ENCODE peak calls at places on chromosomes 4 and X, in four cellular contexts. One of them, this sample, is unnamed.

GRCh38 chrX:12770440-12770839 is 20.8 kb upstream of the PRPS2 start:
- DNase-seq in HepG2: no peak
- DNase-seq in K562: no peak
- DNase-seq in GM12878: no peak
- DNase-seq in this sample: peak

GRCh38 chr4:173960398-173960797 is 323.1 kb downstream of the FBXO8 start:
- DNase-seq in GM12878: no peak
- DNase-seq in HepG2: no peak
- DNase-seq in K562: no peak
- DNase-seq in this sample: no peak

GRCh38 chr4:164856396-164856795 is 20.6 kb upstream of the APELA start:
- DNase-seq in GM12878: no peak
- DNase-seq in HepG2: no peak
- DNase-seq in K562: no peak
- DNase-seq in this sample: no peak

GRCh38 chrX:136215559-136215958 is 35.6 kb downstream of the MAP7D3 start:
- DNase-seq in K562: no peak
- DNase-seq in GM12878: no peak
- DNase-seq in HepG2: no peak
- DNase-seq in this sample: no peak

GRCh38 chr4:169342159-169342865 is 71.6 kb upstream of the SH3RF1 start:
- DNase-seq in HepG2: no peak
- DNase-seq in GM12878: no peak
- DNase-seq in K562: no peak
- DNase-seq in this sample: no peak

GRCh38 chrX:1592128-1592862 is 891 bp downstream of the AKAP17A start:
- DNase-seq in GM12878: no peak
- DNase-seq in K562: peak
- DNase-seq in HepG2: peak
- DNase-seq in this sample: no peak

GRCh38 chr4:133402616-133403015 is 253.5 kb downstream of the PCDH10 start:
- DNase-seq in K562: no peak
- DNase-seq in GM12878: no peak
- DNase-seq in HepG2: no peak
- DNase-seq in this sample: no peak

GRCh38 chrX:50165727-50166126 is 35.1 kb downstream of the AKAP4 start:
- DNase-seq in GM12878: no peak
- DNase-seq in HepG2: no peak
- DNase-seq in K562: no peak
- DNase-seq in this sample: no peak

GRCh38 chrX:1411331-1411730 is 19.4 kb upstream of the SLC25A6 start:
- DNase-seq in HepG2: no peak
- DNase-seq in K562: no peak
- DNase-seq in GM12878: no peak
- DNase-seq in this sample: no peak

GRCh38 chr4:101415962-101416361 is 68.6 kb upstream of the PPP3CA start:
- DNase-seq in HepG2: no peak
- DNase-seq in K562: no peak
- DNase-seq in GM12878: no peak
- DNase-seq in this sample: no peak

GRCh38 chrX:150525061-150525919 is 43.1 kb upstream of the MTM1 start:
- DNase-seq in GM12878: no peak
- DNase-seq in K562: no peak
- DNase-seq in HepG2: no peak
- DNase-seq in this sample: no peak

GRCh38 chr4:21769404-21770147 is 179.0 kb downstream of the KCNIP4 start:
- DNase-seq in GM12878: no peak
- DNase-seq in K562: no peak
- DNase-seq in HepG2: no peak
- DNase-seq in this sample: no peak

GRCh38 chr4:174828845-174829701 is at the start of gene GLRA3:
- DNase-seq in HepG2: peak
- DNase-seq in GM12878: no peak
- DNase-seq in K562: peak
- DNase-seq in this sample: peak

GRCh38 chr4:183758006-183758734 is 99.1 kb downstream of the TRAPPC11 start:
- DNase-seq in GM12878: no peak
- DNase-seq in HepG2: no peak
- DNase-seq in K562: no peak
- DNase-seq in this sample: no peak

GRCh38 chr4:109472343-109472761 is 38.7 kb downstream of the SEC24B start:
- DNase-seq in HepG2: no peak
- DNase-seq in GM12878: no peak
- DNase-seq in K562: peak
- DNase-seq in this sample: no peak

GRCh38 chr4:57501715-57502114 is 391.5 kb upstream of the IGFBP7 start:
- DNase-seq in K562: no peak
- DNase-seq in GM12878: no peak
- DNase-seq in HepG2: no peak
- DNase-seq in this sample: no peak

GRCh38 chr4:77922158-77923094 is 59.8 kb downstream of the MRPL1 start:
- DNase-seq in K562: no peak
- DNase-seq in HepG2: peak
- DNase-seq in GM12878: no peak
- DNase-seq in this sample: no peak

GRCh38 chrX:1316527-1316926 is 20.1 kb upstream of the IL3RA start:
- DNase-seq in HepG2: no peak
- DNase-seq in GM12878: no peak
- DNase-seq in K562: no peak
- DNase-seq in this sample: no peak

GRCh38 chr4:24488399-24489164 is 95.8 kb downstream of the DHX15 start:
- DNase-seq in HepG2: peak
- DNase-seq in GM12878: peak
- DNase-seq in K562: peak
- DNase-seq in this sample: peak

GRCh38 chr4:138927065-138927464 is 88.5 kb upstream of the NOCT start:
- DNase-seq in K562: no peak
- DNase-seq in GM12878: no peak
- DNase-seq in HepG2: no peak
- DNase-seq in this sample: no peak

GRCh38 chrX:154294791-154295580 is at the start of gene TEX28:
- DNase-seq in GM12878: no peak
- DNase-seq in HepG2: no peak
- DNase-seq in K562: no peak
- DNase-seq in this sample: no peak

GRCh38 chr4:4430492-4431195 is 43.7 kb downstream of the NSG1 start:
- DNase-seq in K562: peak
- DNase-seq in HepG2: peak
- DNase-seq in GM12878: no peak
- DNase-seq in this sample: peak

GRCh38 chrX:18294893-18295292 is 59.6 kb downstream of the SCML2 start:
- DNase-seq in K562: no peak
- DNase-seq in GM12878: no peak
- DNase-seq in HepG2: no peak
- DNase-seq in this sample: no peak

GRCh38 chr4:948936-949300 is 16.7 kb downstream of the TMEM175 start:
- DNase-seq in HepG2: no peak
- DNase-seq in GM12878: no peak
- DNase-seq in K562: no peak
- DNase-seq in this sample: no peak
- TF ChIP-seq BHLHE40 in HepG2: no peak
- TF ChIP-seq BHLHE40 in GM12878: no peak
- TF ChIP-seq BHLHE40 in K562: no peak
- TF ChIP-seq BHLHE40 in this sample: no peak

DNA sequence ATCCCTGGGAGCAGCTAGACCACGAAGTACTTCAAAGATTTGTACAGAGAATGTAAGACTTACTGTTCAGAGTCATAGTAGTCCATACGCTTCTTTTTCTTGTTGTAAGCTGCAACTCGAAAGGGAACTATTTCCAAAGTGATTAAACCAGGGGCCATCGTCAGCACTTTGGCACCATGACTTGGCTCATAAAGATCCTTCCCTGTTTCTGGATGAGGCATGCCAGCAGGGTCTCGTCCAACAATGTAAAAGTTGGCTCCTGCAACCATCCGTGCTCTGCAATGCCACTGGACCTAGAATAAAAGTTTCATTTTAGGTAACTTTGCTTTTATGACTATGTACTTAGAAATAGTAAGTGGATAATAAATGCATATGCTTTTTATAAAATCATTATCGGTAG is 88.5 kb downstream of the PAPSS1 start:
- DNase-seq in HepG2: no peak
- DNase-seq in K562: no peak
- DNase-seq in GM12878: no peak
- DNase-seq in this sample: no peak
- TF ChIP-seq TARDBP in HepG2: no peak
- TF ChIP-seq TARDBP in K562: no peak
- TF ChIP-seq TARDBP in GM12878: no peak
- TF ChIP-seq TARDBP in this sample: no peak

DNA sequence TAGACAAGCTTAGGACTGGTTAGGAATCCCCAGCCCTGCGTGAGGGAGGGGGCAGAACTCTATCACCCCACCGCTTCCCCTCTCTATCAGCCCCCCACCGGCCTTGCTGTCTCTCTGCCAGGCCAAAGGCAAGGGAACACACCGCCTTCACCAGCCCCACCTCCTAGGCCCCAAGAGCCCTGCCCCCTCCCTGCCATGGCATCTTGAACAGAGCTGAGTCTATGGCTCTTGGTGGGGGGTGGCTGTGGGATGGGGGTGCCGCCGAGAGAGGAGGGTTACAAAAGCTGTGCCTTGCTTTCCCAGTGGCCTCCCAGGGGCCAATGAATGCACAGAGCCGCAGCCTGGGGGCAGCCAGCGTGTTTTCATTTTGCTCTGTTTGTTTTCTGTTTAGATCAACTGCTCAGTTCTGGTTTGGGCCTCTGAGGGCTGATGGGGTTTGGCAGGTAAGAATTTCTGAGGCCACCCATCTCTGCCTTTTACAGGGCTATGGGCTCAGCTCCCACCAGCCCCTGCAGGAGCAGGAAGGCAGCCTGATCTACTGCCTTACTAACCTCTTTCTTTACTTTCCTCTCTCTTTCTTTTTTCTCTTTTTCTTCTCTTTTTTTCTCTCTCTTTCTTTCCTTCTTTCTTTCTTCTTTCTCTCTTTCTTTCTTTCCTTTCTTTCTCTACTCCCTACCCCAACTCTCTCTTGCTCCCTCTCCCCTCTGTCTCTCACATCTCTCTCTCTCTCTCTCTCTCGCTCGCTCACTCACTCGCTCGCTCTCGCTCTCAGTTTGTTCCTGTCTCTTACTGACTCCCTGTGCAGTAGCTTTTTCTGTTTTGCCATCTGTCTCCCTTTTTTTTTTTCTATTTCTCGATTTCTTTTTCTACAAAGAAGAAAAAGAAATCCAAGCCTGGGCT is 128.3 kb downstream of the PJA1 start:
- DNase-seq in HepG2: no peak
- DNase-seq in GM12878: no peak
- DNase-seq in K562: no peak
- DNase-seq in this sample: no peak
- TF ChIP-seq BHLHE40 in HepG2: no peak
- TF ChIP-seq BHLHE40 in GM12878: no peak
- TF ChIP-seq BHLHE40 in K562: no peak
- TF ChIP-seq BHLHE40 in this sample: no peak

GRCh38 chr4:20348411-20348810 is 96.7 kb downstream of the SLIT2 start:
- DNase-seq in HepG2: no peak
- DNase-seq in K562: no peak
- DNase-seq in GM12878: no peak
- DNase-seq in this sample: no peak
- TF ChIP-seq TARDBP in HepG2: no peak
- TF ChIP-seq TARDBP in K562: no peak
- TF ChIP-seq TARDBP in GM12878: no peak
- TF ChIP-seq TARDBP in this sample: no peak

GRCh38 chr4:86960557-86960959 is 25.7 kb downstream of the AFF1 start:
- DNase-seq in HepG2: peak
- DNase-seq in K562: peak
- DNase-seq in GM12878: no peak
- DNase-seq in this sample: no peak
- TF ChIP-seq BHLHE40 in HepG2: no peak
- TF ChIP-seq BHLHE40 in K562: no peak
- TF ChIP-seq BHLHE40 in GM12878: no peak
- TF ChIP-seq BHLHE40 in this sample: no peak

GRCh38 chr4:99832313-99832712 is 15.7 kb downstream of the DAPP1 start:
- DNase-seq in GM12878: no peak
- DNase-seq in HepG2: no peak
- DNase-seq in K562: no peak
- DNase-seq in this sample: no peak
- TF ChIP-seq TARDBP in GM12878: no peak
- TF ChIP-seq TARDBP in HepG2: no peak
- TF ChIP-seq TARDBP in K562: no peak
- TF ChIP-seq TARDBP in this sample: no peak